ENCODE peak calls at places on chromosomes 3 and 15, in four cellular contexts. One of them, this sample, is unnamed.

GRCh38 chr3:133525435-133525834 is 48.1 kb upstream of the CDV3 start:
- DNase-seq in tibial artery: no peak
- DNase-seq in left lung: no peak
- DNase-seq in aorta: no peak
- DNase-seq in this sample: no peak

GRCh38 chr3:58518304-58518789 is 18.6 kb downstream of the ACOX2 start:
- DNase-seq in aorta: no peak
- DNase-seq in tibial artery: no peak
- DNase-seq in left lung: no peak
- DNase-seq in this sample: no peak

GRCh38 chr3:58998476-58999117 is 51.2 kb downstream of the CFAP20DC start:
- DNase-seq in tibial artery: no peak
- DNase-seq in left lung: no peak
- DNase-seq in aorta: no peak
- DNase-seq in this sample: no peak

GRCh38 chr3:6770376-6770648 is 90.6 kb upstream of the GRM7 start:
- DNase-seq in left lung: no peak
- DNase-seq in tibial artery: no peak
- DNase-seq in aorta: no peak
- DNase-seq in this sample: no peak

GRCh38 chr3:13072239-13073041 is 789 bp downstream of the IQSEC1 start:
- DNase-seq in left lung: no peak
- DNase-seq in aorta: peak; percentile 91
- DNase-seq in tibial artery: peak; percentile 92
- DNase-seq in this sample: peak; percentile 77

GRCh38 chr3:57397175-57398026 is 104.9 kb upstream of the ASB14 start:
- DNase-seq in tibial artery: no peak
- DNase-seq in aorta: no peak
- DNase-seq in left lung: peak; percentile 35
- DNase-seq in this sample: peak; percentile 54

GRCh38 chr3:53531749-53532148 is 37.3 kb downstream of the CACNA1D start:
- DNase-seq in tibial artery: no peak
- DNase-seq in aorta: no peak
- DNase-seq in left lung: no peak
- DNase-seq in this sample: no peak

GRCh38 chr15:73232771-73233170 is 136.0 kb downstream of the HCN4 start:
- DNase-seq in tibial artery: no peak
- DNase-seq in aorta: no peak
- DNase-seq in left lung: no peak
- DNase-seq in this sample: no peak

GRCh38 chr3:16842710-16843270 is 42.0 kb upstream of the PLCL2 start:
- DNase-seq in tibial artery: no peak
- DNase-seq in left lung: no peak
- DNase-seq in aorta: no peak
- DNase-seq in this sample: no peak

GRCh38 chr15:64209680-64210334 is 47.0 kb upstream of the PPIB start:
- DNase-seq in tibial artery: no peak
- DNase-seq in left lung: no peak
- DNase-seq in aorta: no peak
- DNase-seq in this sample: no peak

GRCh38 chr3:160665784-160666526 is 11.0 kb upstream of the ARL14 start:
- DNase-seq in tibial artery: no peak
- DNase-seq in aorta: no peak
- DNase-seq in left lung: no peak
- DNase-seq in this sample: peak; percentile 49

GRCh38 chr3:10352146-10352911 is 31.4 kb upstream of the SEC13 start:
- DNase-seq in aorta: no peak
- DNase-seq in left lung: no peak
- DNase-seq in tibial artery: no peak
- DNase-seq in this sample: no peak

GRCh38 chr3:47117803-47118364 is 46.0 kb downstream of the SETD2 start:
- DNase-seq in tibial artery: no peak
- DNase-seq in left lung: no peak
- DNase-seq in aorta: no peak
- DNase-seq in this sample: no peak

GRCh38 chr15:73959012-73959581 is 32.8 kb downstream of the LOXL1 start:
- DNase-seq in left lung: no peak
- DNase-seq in tibial artery: peak; percentile 20
- DNase-seq in aorta: peak; percentile 9
- DNase-seq in this sample: no peak

GRCh38 chr3:30333143-30333542 is 273.3 kb upstream of the TGFBR2 start:
- DNase-seq in left lung: no peak
- DNase-seq in tibial artery: no peak
- DNase-seq in aorta: no peak
- DNase-seq in this sample: no peak
- H3K27ac ChIP-seq in left lung: no peak overlapping the region
- H3K27ac ChIP-seq in tibial artery: no peak overlapping the region
- H3K27ac ChIP-seq in aorta: no peak overlapping the region
- H3K27ac ChIP-seq in this sample: no peak overlapping the region

GRCh38 chr3:124451655-124452317 is 278.5 kb upstream of the UMPS start:
- DNase-seq in left lung: no peak
- DNase-seq in aorta: no peak
- DNase-seq in tibial artery: no peak
- DNase-seq in this sample: no peak
- H3K4me1 ChIP-seq in left lung: no peaks in the 10 kb centered on the region
- H3K4me1 ChIP-seq in aorta: no peaks in the 10 kb centered on the region
- H3K4me1 ChIP-seq in tibial artery: no peaks in the 10 kb centered on the region
- H3K4me1 ChIP-seq in this sample: no peaks in the 10 kb centered on the region

DNA sequence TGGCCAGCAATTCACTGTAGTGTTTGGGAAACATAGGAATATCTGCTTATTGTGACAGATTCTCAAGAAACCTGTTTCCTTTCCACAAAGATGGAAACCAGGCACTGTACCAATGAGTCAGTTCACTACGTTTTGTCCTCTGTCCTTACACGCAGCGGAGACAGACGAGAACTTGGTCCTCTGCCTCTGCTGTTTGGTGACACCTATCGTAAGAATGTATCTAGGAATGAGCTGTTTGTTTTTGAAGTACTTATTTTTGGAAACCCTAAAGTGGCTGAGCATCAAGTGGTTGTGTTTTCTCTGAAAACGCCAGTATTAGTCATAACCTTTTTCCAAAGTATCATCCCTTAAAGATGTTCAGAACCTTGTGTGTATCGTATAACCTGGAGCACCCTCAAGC is 93.0 kb downstream of the PGPEP1L start:
- DNase-seq in tibial artery: no peak
- DNase-seq in aorta: no peak
- DNase-seq in left lung: no peak
- DNase-seq in this sample: no peak
- H3K27ac ChIP-seq in tibial artery: peak overlapping the region; percentile 68
- H3K27ac ChIP-seq in aorta: peak overlapping the region; percentile 91
- H3K27ac ChIP-seq in left lung: no peak overlapping the region
- H3K27ac ChIP-seq in this sample: no peak overlapping the region

GRCh38 chr15:60583194-60583593 is 104.3 kb upstream of the ICE2 start:
- DNase-seq in aorta: no peak
- DNase-seq in tibial artery: no peak
- DNase-seq in left lung: no peak
- DNase-seq in this sample: no peak

GRCh38 chr15:60582370-60583036 is 103.6 kb upstream of the ICE2 start:
- DNase-seq in left lung: no peak
- DNase-seq in aorta: no peak
- DNase-seq in tibial artery: no peak
- DNase-seq in this sample: no peak

GRCh38 chr15:60585743-60586708 is 107.1 kb upstream of the ICE2 start:
- DNase-seq in left lung: no peak
- DNase-seq in aorta: no peak
- DNase-seq in tibial artery: no peak
- DNase-seq in this sample: peak; percentile 64

GRCh38 chr15:60584355-60585023 is 105.5 kb upstream of the ICE2 start:
- DNase-seq in left lung: no peak
- DNase-seq in tibial artery: no peak
- DNase-seq in aorta: no peak
- DNase-seq in this sample: no peak

DNA sequence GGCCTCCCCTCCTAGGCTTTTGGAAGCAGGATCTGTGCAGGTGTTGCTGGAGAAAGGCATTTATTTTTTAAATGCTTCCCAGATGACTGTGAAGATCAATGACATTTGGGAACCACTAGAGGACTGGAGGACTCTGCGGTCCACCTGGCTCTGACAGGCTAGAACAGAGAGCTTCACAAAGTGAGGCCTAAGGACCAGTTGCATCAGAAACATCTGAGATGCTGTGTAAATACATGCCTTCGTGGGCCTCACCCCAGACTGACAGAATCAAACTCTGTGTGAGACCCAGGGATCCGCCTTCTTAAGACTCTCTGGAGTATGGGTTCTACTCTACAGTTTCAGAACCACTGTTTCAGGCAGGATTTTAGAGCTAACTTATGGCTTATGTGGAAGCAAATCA is 105.0 kb upstream of the ICE2 start:
- DNase-seq in left lung: no peak
- DNase-seq in aorta: no peak
- DNase-seq in tibial artery: no peak
- DNase-seq in this sample: no peak
- H3K4me1 ChIP-seq in left lung: peaks cover 6% of the 10 kb centered on the region
- H3K4me1 ChIP-seq in aorta: no peaks in the 10 kb centered on the region
- H3K4me1 ChIP-seq in tibial artery: no peaks in the 10 kb centered on the region
- H3K4me1 ChIP-seq in this sample: peaks cover 14% of the 10 kb centered on the region

GRCh38 chr15:98712845-98713584 is 64.7 kb downstream of the IGF1R start:
- DNase-seq in tibial artery: no peak
- DNase-seq in aorta: no peak
- DNase-seq in left lung: no peak
- DNase-seq in this sample: no peak
- H3K27ac ChIP-seq in tibial artery: peak overlapping the region; percentile 76
- H3K27ac ChIP-seq in aorta: no peak overlapping the region
- H3K27ac ChIP-seq in left lung: no peak overlapping the region
- H3K27ac ChIP-seq in this sample: peak overlapping the region; percentile 51

DNA sequence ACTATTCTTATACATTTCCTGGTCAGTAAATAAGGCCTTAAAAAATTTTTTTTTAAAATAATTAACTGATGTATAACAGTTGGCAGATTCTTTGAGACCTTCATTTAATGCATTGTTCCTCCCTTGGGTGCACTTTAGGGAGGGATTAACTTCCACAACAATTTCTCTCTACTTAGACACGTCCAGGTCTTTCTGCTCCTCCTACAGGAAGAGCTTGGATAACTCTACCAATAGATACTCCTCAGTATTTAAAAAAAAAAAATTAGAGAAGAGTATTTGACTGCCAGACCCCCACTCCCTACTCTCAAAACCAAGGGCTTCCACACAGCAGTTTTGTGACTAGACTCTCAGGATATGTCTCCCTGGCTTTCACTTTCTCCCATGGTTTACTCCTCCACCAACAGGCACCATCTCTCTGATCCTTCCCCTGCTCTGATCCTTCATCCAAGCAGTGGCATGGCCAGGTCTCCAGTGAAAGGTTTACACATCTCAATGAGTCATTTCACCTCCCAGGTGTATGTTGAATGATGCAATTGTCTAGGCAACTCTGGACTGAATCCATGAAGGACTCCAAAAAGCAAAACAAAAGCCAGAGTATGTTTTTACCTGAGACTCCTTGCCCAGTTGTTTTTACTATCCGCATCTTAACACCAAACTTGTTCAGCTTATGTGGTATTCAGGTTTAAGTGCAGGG is 7.4 kb downstream of the ZIC4 start:
- DNase-seq in left lung: no peak
- DNase-seq in tibial artery: no peak
- DNase-seq in aorta: no peak
- DNase-seq in this sample: no peak
- H3K4me1 ChIP-seq in left lung: no peaks in the 10 kb centered on the region
- H3K4me1 ChIP-seq in tibial artery: peaks cover 9% of the 10 kb centered on the region
- H3K4me1 ChIP-seq in aorta: no peaks in the 10 kb centered on the region
- H3K4me1 ChIP-seq in this sample: no peaks in the 10 kb centered on the region

This sample was measured in transverse colon.